ENCODE peak calls at places on chromosomes 11 and 22, in seven cellular contexts. M, Y, Q, F, X, Z and P are unnamed samples.

GRCh38 chr22:25153961-25154685 is 45.5 kb upstream of the CRYBB3 start:
- DNase-seq in M (peak; percentile 69), Y (peak; percentile 88), Q (peak; percentile 41), F (peak; percentile 86), X (peak; percentile 16), Z (peak; percentile 60), P (no peak)

GRCh38 chr11:1760351-1761109 is 3.2 kb downstream of the CTSD start:
- DNase-seq in M (peak; percentile 3), Y (no peak), Q (peak; percentile 89), F (no peak), X (no peak), Z (no peak), P (peak; percentile 4)

GRCh38 chr11:121012091-121012490 is 11.8 kb upstream of the TBCEL start:
- DNase-seq in M (no peak), Y (peak; percentile 55), Q (no peak), F (no peak), X (no peak), Z (no peak), P (no peak)

GRCh38 chr11:120912504-120912903 is 111.4 kb upstream of the TBCEL start:
- DNase-seq in M (peak; percentile 60), Y (peak; percentile 52), Q (no peak), F (no peak), X (peak; percentile 14), Z (peak; percentile 53), P (no peak)

GRCh38 chr11:67594480-67594879 is 10.9 kb downstream of the GSTP1 start:
- DNase-seq in M (no peak), Y (no peak), Q (no peak), F (no peak), X (no peak), Z (no peak), P (no peak)

GRCh38 chr11:117840881-117841581 is 16.5 kb upstream of the FXYD2 start:
- DNase-seq in M (no peak), Y (no peak), Q (no peak), F (peak; percentile 31), X (no peak), Z (no peak), P (no peak)

GRCh38 chr11:113991718-113992458 is 17.0 kb downstream of the HTR3A start:
- DNase-seq in M (peak; percentile 23), Y (no peak), Q (no peak), F (no peak), X (no peak), Z (peak; percentile 22), P (no peak)

GRCh38 chr11:36098046-36098445 is 154.2 kb downstream of the LDLRAD3 start:
- DNase-seq in M (no peak), Y (no peak), Q (peak; percentile 48), F (no peak), X (no peak), Z (no peak), P (no peak)

GRCh38 chr22:27386186-27386585 is 415.4 kb downstream of the MN1 start:
- DNase-seq in M (no peak), Y (peak; percentile 95), Q (no peak), F (peak; percentile 47), X (peak; percentile 84), Z (peak; percentile 49), P (no peak)

GRCh38 chr11:12841946-12842630 is 167.0 kb upstream of the RASSF10 start:
- DNase-seq in M (peak; percentile 42), Y (peak; percentile 69), Q (no peak), F (no peak), X (no peak), Z (peak; percentile 70), P (peak; percentile 73)

GRCh38 chr11:57103899-57104605 is 77.7 kb upstream of the LRRC55 start:
- DNase-seq in M (no peak), Y (no peak), Q (no peak), F (no peak), X (no peak), Z (no peak), P (no peak)

GRCh38 chr11:43558556-43559127 is 121.9 kb upstream of the HSD17B12 start:
- DNase-seq in M (no peak), Y (no peak), Q (no peak), F (no peak), X (no peak), Z (no peak), P (no peak)
- H3K27me3 ChIP-seq in M (peaks cover 90% of the 10 kb centered on the region), Y (peaks cover 15% of the 10 kb centered on the region), Q (peaks cover 44% of the 10 kb centered on the region), F (peaks cover 66% of the 10 kb centered on the region), X (peaks cover 35% of the 10 kb centered on the region), Z (peaks cover 70% of the 10 kb centered on the region), P (peaks cover 19% of the 10 kb centered on the region)

DNA sequence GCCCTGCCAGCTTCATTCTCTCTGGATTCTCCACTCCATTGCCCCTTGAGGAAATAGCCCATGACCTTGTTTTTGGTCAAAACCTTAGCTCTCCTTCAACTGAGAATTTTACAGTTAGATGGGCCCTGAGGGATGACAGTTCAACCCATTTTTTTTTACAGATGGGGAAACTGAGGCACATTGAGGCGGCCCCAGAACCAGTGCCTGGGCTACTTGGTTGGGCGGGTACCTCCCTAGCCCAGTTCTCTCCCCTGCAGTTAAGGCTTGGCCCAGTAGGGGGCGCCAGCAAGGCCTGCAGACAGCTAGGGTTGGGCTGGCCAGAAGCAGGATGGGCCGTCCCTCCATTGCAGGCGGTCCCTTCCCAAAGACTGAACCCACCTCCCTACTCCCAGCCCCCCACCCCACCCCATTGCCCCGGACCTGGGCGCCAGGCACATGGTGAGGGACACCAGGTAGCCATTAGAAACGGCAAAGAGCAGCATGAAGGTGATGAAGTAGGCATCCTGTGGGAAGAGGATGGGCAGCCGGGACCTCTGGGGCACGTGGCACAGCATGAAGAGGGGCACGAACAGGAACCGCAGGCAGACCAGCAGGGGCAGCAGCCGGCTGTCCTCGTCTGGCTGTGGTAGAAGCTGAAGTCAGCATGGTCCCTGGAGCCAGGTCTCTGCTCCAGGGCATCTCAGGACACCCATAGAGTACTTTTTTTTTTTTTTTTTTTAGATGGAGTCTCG is 7.6 kb downstream of the SLC29A2 start:
- DNase-seq in M (peak; percentile 71), Y (no peak), Q (peak; percentile 46), F (no peak), X (no peak), Z (peak; percentile 32), P (no peak)
- TF ChIP-seq CTCF in M (peak; percentile 90), Y (peak; percentile 84), Q (peak; percentile 31), F (peak; percentile 58), X (peak; percentile 88), Z (peak; percentile 53), P (peak; percentile 73)

DNA sequence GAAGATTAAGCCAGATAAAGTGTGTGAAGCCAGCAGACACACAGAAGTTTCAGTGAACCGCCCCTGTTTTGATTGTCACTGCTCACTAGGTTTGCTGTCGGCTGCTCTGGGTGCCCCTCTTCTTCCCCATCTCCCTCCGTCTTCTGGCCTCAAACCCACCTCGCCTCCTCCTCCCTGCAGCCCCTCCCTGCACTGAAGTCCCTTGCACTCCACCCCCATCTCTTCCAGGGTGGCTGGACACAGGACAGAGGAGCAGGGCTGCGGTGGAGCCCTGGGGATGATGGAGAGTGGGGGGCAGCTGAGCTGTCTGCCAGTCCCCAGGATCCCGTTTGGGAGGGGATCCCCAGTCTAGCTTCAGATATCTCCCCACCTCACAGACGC is 53.5 kb downstream of the CYTH4 start:
- DNase-seq in M (no peak), Y (no peak), Q (no peak), F (no peak), X (no peak), Z (no peak), P (no peak)
- H3K27me3 ChIP-seq in M (no peaks in the 10 kb centered on the region), Y (no peaks in the 10 kb centered on the region), Q (peaks cover 69% of the 10 kb centered on the region), F (peaks cover 95% of the 10 kb centered on the region), X (peaks cover 6% of the 10 kb centered on the region), Z (peaks cover 42% of the 10 kb centered on the region), P (peaks cover 14% of the 10 kb centered on the region)

DNA sequence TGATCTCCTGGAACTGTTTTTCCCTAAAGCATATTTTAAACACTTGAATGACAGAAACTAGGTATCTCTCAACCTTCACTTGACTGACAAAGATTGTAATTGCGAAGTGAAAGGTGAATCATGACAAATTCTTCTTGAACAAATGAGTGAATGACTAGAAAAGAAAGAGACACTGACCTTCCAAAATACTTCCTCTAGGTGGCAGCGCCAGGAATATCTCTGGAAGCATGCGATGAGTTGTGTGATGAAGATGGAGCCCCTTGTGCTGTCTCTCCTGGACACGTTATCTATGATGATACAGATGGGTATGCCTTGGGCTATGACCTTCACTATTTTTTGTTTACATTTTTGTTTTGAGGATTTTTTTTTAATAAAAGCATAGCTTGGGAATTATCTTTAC is 7.0 kb upstream of the CASP12 start:
- DNase-seq in M (peak; percentile 26), Y (no peak), Q (no peak), F (no peak), X (no peak), Z (no peak), P (no peak)
- TF ChIP-seq CTCF in M (peak; percentile 56), Y (peak; percentile 12), Q (no peak), F (no peak), X (peak; percentile 10), Z (peak; percentile 13), P (peak; percentile 11)

GRCh38 chr11:14254533-14255530 is 104.2 kb downstream of the RRAS2 start:
- DNase-seq in M (peak; percentile 39), Y (no peak), Q (no peak), F (no peak), X (no peak), Z (no peak), P (no peak)

GRCh38 chr11:14258177-14258935 is 100.6 kb downstream of the RRAS2 start:
- DNase-seq in M (peak; percentile 76), Y (peak; percentile 81), Q (no peak), F (no peak), X (peak; percentile 21), Z (peak; percentile 82), P (no peak)

GRCh38 chr11:14253437-14253836 is 105.5 kb downstream of the RRAS2 start:
- DNase-seq in M (no peak), Y (no peak), Q (no peak), F (no peak), X (no peak), Z (no peak), P (no peak)

GRCh38 chr11:14251754-14252153 is 107.2 kb downstream of the RRAS2 start:
- DNase-seq in M (no peak), Y (no peak), Q (no peak), F (no peak), X (no peak), Z (no peak), P (no peak)

GRCh38 chr11:14253878-14254277 is 105.1 kb downstream of the RRAS2 start:
- DNase-seq in M (no peak), Y (no peak), Q (no peak), F (no peak), X (no peak), Z (no peak), P (no peak)
- H3K27me3 ChIP-seq in M (no peaks in the 10 kb centered on the region), Y (no peaks in the 10 kb centered on the region), Q (no peaks in the 10 kb centered on the region), F (no peaks in the 10 kb centered on the region), X (no peaks in the 10 kb centered on the region), Z (no peaks in the 10 kb centered on the region), P (peaks cover 5% of the 10 kb centered on the region)

GRCh38 chr11:47616726-47617416 is 22.7 kb upstream of the C1QTNF4 start:
- DNase-seq in M (peak; percentile 46), Y (peak; percentile 47), Q (no peak), F (peak; percentile 59), X (no peak), Z (peak; percentile 52), P (no peak)
- TF ChIP-seq CTCF in M (peak; percentile 78), Y (peak; percentile 62), Q (peak; percentile 52), F (peak; percentile 53), X (peak; percentile 82), Z (peak; percentile 65), P (peak; percentile 98)